ENCODE peak calls at places on chromosome 1, in eight cellular contexts. One of them, this sample, is unnamed. For H3K27me3, the result is how much of the 10 kb centered on the place peaks cover.

GRCh38 chr1:75614455-75615379 is 3.8 kb upstream of the SLC44A5 start:
- DNase-seq in Peyer's patch: no peak
- DNase-seq in esophagus squamous epithelium: no peak
- DNase-seq in IMR-90: peak
- DNase-seq in suprapubic skin: no peak
- DNase-seq in sigmoid colon: no peak
- DNase-seq in heart left ventricle: peak
- DNase-seq in ovary: peak
- DNase-seq in this sample: no peak

GRCh38 chr1:232726048-232726779 is 79.0 kb upstream of the MAP10 start:
- DNase-seq in Peyer's patch: no peak
- DNase-seq in esophagus squamous epithelium: no peak
- DNase-seq in IMR-90: peak
- DNase-seq in suprapubic skin: no peak
- DNase-seq in sigmoid colon: no peak
- DNase-seq in heart left ventricle: no peak
- DNase-seq in ovary: no peak
- DNase-seq in this sample: no peak

GRCh38 chr1:224499204-224499603 is 64.6 kb upstream of the WDR26 start:
- DNase-seq in Peyer's patch: no peak
- DNase-seq in esophagus squamous epithelium: no peak
- DNase-seq in IMR-90: no peak
- DNase-seq in suprapubic skin: no peak
- DNase-seq in sigmoid colon: no peak
- DNase-seq in heart left ventricle: no peak
- DNase-seq in ovary: no peak
- DNase-seq in this sample: no peak

GRCh38 chr1:236395780-236396664 is 1.9 kb downstream of the EDARADD start:
- DNase-seq in Peyer's patch: no peak
- DNase-seq in esophagus squamous epithelium: no peak
- DNase-seq in IMR-90: no peak
- DNase-seq in suprapubic skin: no peak
- DNase-seq in sigmoid colon: no peak
- DNase-seq in heart left ventricle: no peak
- DNase-seq in ovary: no peak
- DNase-seq in this sample: no peak

GRCh38 chr1:233114159-233114558 is 163.7 kb downstream of the NTPCR start:
- DNase-seq in Peyer's patch: no peak
- DNase-seq in esophagus squamous epithelium: no peak
- DNase-seq in IMR-90: peak
- DNase-seq in suprapubic skin: no peak
- DNase-seq in sigmoid colon: no peak
- DNase-seq in heart left ventricle: no peak
- DNase-seq in ovary: no peak
- DNase-seq in this sample: no peak

GRCh38 chr1:112267929-112268328 is 128.1 kb upstream of the CTTNBP2NL start:
- DNase-seq in Peyer's patch: no peak
- DNase-seq in esophagus squamous epithelium: no peak
- DNase-seq in IMR-90: no peak
- DNase-seq in suprapubic skin: no peak
- DNase-seq in sigmoid colon: peak
- DNase-seq in heart left ventricle: peak
- DNase-seq in ovary: peak
- DNase-seq in this sample: no peak

GRCh38 chr1:26387447-26387846 is 14.9 kb upstream of the ZNF683 start:
- DNase-seq in Peyer's patch: no peak
- DNase-seq in esophagus squamous epithelium: no peak
- DNase-seq in IMR-90: peak
- DNase-seq in suprapubic skin: no peak
- DNase-seq in sigmoid colon: no peak
- DNase-seq in heart left ventricle: no peak
- DNase-seq in ovary: no peak
- DNase-seq in this sample: no peak

GRCh38 chr1:158037876-158038359 is 44.5 kb downstream of the KIRREL1 start:
- DNase-seq in Peyer's patch: no peak
- DNase-seq in esophagus squamous epithelium: no peak
- DNase-seq in IMR-90: peak
- DNase-seq in suprapubic skin: no peak
- DNase-seq in sigmoid colon: no peak
- DNase-seq in heart left ventricle: peak
- DNase-seq in ovary: no peak
- DNase-seq in this sample: no peak

GRCh38 chr1:241848680-241849344 is 808 bp downstream of the EXO1 start:
- DNase-seq in Peyer's patch: no peak
- DNase-seq in esophagus squamous epithelium: no peak
- DNase-seq in IMR-90: no peak
- DNase-seq in suprapubic skin: no peak
- DNase-seq in sigmoid colon: no peak
- DNase-seq in heart left ventricle: no peak
- DNase-seq in ovary: no peak
- DNase-seq in this sample: no peak

GRCh38 chr1:40451238-40451585 is 936 bp downstream of the ZFP69B start:
- DNase-seq in Peyer's patch: no peak
- DNase-seq in esophagus squamous epithelium: no peak
- DNase-seq in IMR-90: no peak
- DNase-seq in suprapubic skin: no peak
- DNase-seq in sigmoid colon: no peak
- DNase-seq in heart left ventricle: no peak
- DNase-seq in ovary: no peak
- DNase-seq in this sample: no peak

GRCh38 chr1:215569987-215570824 is 3.1 kb downstream of the KCTD3 start:
- DNase-seq in Peyer's patch: no peak
- DNase-seq in esophagus squamous epithelium: no peak
- DNase-seq in IMR-90: peak
- DNase-seq in suprapubic skin: no peak
- DNase-seq in sigmoid colon: no peak
- DNase-seq in heart left ventricle: no peak
- DNase-seq in ovary: no peak
- DNase-seq in this sample: no peak

GRCh38 chr1:30523055-30524020 is 200.0 kb downstream of the MATN1 start:
- DNase-seq in Peyer's patch: no peak
- DNase-seq in esophagus squamous epithelium: no peak
- DNase-seq in IMR-90: peak
- DNase-seq in suprapubic skin: peak
- DNase-seq in sigmoid colon: no peak
- DNase-seq in heart left ventricle: peak
- DNase-seq in ovary: no peak
- DNase-seq in this sample: no peak

GRCh38 chr1:41368801-41369200 is 7.6 kb downstream of the FOXO6 start:
- DNase-seq in Peyer's patch: no peak
- DNase-seq in esophagus squamous epithelium: no peak
- DNase-seq in IMR-90: no peak
- DNase-seq in suprapubic skin: no peak
- DNase-seq in sigmoid colon: no peak
- DNase-seq in heart left ventricle: no peak
- DNase-seq in ovary: peak
- DNase-seq in this sample: no peak

GRCh38 chr1:50978852-50979781 is 9.1 kb downstream of the CDKN2C start:
- DNase-seq in Peyer's patch: peak
- DNase-seq in esophagus squamous epithelium: no peak
- DNase-seq in IMR-90: no peak
- DNase-seq in suprapubic skin: no peak
- DNase-seq in sigmoid colon: no peak
- DNase-seq in heart left ventricle: no peak
- DNase-seq in ovary: no peak
- DNase-seq in this sample: no peak

GRCh38 chr1:2594001-2594640 is 7.5 kb downstream of the PRXL2B start:
- DNase-seq in Peyer's patch: peak
- DNase-seq in esophagus squamous epithelium: no peak
- DNase-seq in IMR-90: no peak
- DNase-seq in suprapubic skin: peak
- DNase-seq in sigmoid colon: peak
- DNase-seq in heart left ventricle: peak
- DNase-seq in ovary: peak
- DNase-seq in this sample: no peak

GRCh38 chr1:8255712-8256111 is 62.2 kb upstream of the SLC45A1 start:
- DNase-seq in Peyer's patch: no peak
- DNase-seq in esophagus squamous epithelium: no peak
- DNase-seq in IMR-90: no peak
- DNase-seq in suprapubic skin: no peak
- DNase-seq in sigmoid colon: no peak
- DNase-seq in heart left ventricle: no peak
- DNase-seq in ovary: no peak
- DNase-seq in this sample: no peak

GRCh38 chr1:234047113-234047512 is 142.6 kb downstream of the SLC35F3 start:
- DNase-seq in Peyer's patch: no peak
- DNase-seq in esophagus squamous epithelium: no peak
- DNase-seq in IMR-90: no peak
- DNase-seq in suprapubic skin: no peak
- DNase-seq in sigmoid colon: no peak
- DNase-seq in heart left ventricle: no peak
- DNase-seq in ovary: no peak
- DNase-seq in this sample: no peak

GRCh38 chr1:58607391-58607790 is 30.3 kb upstream of the TACSTD2 start:
- DNase-seq in Peyer's patch: no peak
- DNase-seq in esophagus squamous epithelium: no peak
- DNase-seq in IMR-90: no peak
- DNase-seq in suprapubic skin: no peak
- DNase-seq in sigmoid colon: no peak
- DNase-seq in heart left ventricle: no peak
- DNase-seq in ovary: no peak
- DNase-seq in this sample: no peak

GRCh38 chr1:942864-943533 is 16.1 kb downstream of the NOC2L start:
- DNase-seq in Peyer's patch: no peak
- DNase-seq in esophagus squamous epithelium: no peak
- DNase-seq in IMR-90: peak
- DNase-seq in suprapubic skin: no peak
- DNase-seq in sigmoid colon: peak
- DNase-seq in heart left ventricle: peak
- DNase-seq in ovary: peak
- DNase-seq in this sample: no peak
- TF ChIP-seq POLR2A in Peyer's patch: no peak
- TF ChIP-seq POLR2A in esophagus squamous epithelium: peak
- TF ChIP-seq POLR2A in IMR-90: no peak
- TF ChIP-seq POLR2A in suprapubic skin: no peak
- TF ChIP-seq POLR2A in sigmoid colon: no peak
- TF ChIP-seq POLR2A in heart left ventricle: no peak
- TF ChIP-seq POLR2A in ovary: no peak
- TF ChIP-seq POLR2A in this sample: no peak

GRCh38 chr1:38135621-38136414 is 89.2 kb upstream of the POU3F1 start:
- DNase-seq in Peyer's patch: no peak
- DNase-seq in esophagus squamous epithelium: no peak
- DNase-seq in IMR-90: no peak
- DNase-seq in suprapubic skin: no peak
- DNase-seq in sigmoid colon: no peak
- DNase-seq in heart left ventricle: no peak
- DNase-seq in ovary: no peak
- DNase-seq in this sample: no peak
- H3K27me3 ChIP-seq in Peyer's patch: under half
- H3K27me3 ChIP-seq in esophagus squamous epithelium: under half
- H3K27me3 ChIP-seq in IMR-90: under half
- H3K27me3 ChIP-seq in suprapubic skin: half or more
- H3K27me3 ChIP-seq in sigmoid colon: under half
- H3K27me3 ChIP-seq in heart left ventricle: under half
- H3K27me3 ChIP-seq in ovary: under half
- H3K27me3 ChIP-seq in this sample: under half

DNA sequence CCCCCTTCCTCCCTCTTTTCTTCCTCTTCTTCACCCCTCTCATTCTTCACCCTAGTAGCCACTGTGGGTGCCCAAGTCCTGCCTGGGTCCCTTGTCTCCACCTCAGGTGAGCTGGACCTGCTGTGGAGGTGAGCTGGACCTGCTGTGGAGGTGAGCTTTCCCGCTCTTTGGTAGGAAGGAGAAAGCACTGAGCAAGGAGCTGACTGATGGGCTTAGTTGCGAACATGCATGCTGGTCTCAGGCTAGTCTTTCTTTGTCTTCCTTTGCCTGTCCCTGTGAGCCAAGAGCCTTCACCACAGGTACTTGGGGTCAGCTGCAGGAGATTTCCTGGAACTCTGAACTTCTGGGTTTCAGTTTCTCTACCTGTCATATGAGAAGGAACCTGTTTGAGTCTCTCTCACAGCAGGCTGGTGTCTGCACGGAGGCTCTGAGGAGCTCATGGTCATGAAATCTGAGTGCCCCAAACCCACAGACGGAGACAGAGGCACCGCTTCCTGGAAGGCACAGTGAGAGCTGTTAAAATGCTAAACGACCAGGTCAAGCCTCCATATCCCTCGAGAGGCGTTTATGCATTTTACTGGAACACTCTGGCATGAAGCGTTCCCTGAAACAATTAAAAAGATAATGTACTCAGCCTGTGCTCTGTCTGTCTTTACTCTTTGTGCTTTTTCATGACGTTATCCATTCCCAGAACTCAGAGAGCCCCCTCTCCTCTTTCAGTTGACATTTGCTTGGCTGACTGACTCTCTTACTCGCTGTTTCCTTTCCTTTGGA is 69.5 kb downstream of the RHOU start:
- DNase-seq in Peyer's patch: no peak
- DNase-seq in esophagus squamous epithelium: no peak
- DNase-seq in IMR-90: no peak
- DNase-seq in suprapubic skin: no peak
- DNase-seq in sigmoid colon: no peak
- DNase-seq in heart left ventricle: no peak
- DNase-seq in ovary: no peak
- DNase-seq in this sample: no peak
- TF ChIP-seq CTCF in Peyer's patch: no peak
- TF ChIP-seq CTCF in esophagus squamous epithelium: no peak
- TF ChIP-seq CTCF in IMR-90: no peak
- TF ChIP-seq CTCF in suprapubic skin: no peak
- TF ChIP-seq CTCF in sigmoid colon: no peak
- TF ChIP-seq CTCF in heart left ventricle: no peak
- TF ChIP-seq CTCF in ovary: no peak
- TF ChIP-seq CTCF in this sample: no peak

DNA sequence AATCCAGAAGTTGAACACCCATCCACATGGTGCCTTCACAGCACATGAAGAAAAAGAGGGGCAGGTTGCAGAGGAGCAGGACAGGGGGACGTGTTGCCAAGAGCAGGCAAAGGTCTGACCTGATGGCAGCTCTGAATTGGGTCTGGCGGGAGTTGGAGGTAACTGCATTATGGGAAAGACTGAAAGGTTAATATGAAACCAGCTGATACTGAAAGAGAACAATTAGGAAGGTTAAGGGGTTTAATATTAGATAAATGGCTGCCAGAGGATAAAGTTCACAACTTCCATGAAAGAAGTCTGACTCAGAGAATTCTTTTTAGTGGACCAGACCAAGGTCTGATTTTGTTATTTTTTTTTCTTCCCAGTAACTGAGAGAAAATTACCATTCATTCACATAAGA is 76.1 kb downstream of the CD58 start:
- DNase-seq in Peyer's patch: no peak
- DNase-seq in esophagus squamous epithelium: no peak
- DNase-seq in IMR-90: no peak
- DNase-seq in suprapubic skin: no peak
- DNase-seq in sigmoid colon: no peak
- DNase-seq in heart left ventricle: no peak
- DNase-seq in ovary: no peak
- DNase-seq in this sample: no peak
- TF ChIP-seq POLR2A in Peyer's patch: no peak
- TF ChIP-seq POLR2A in esophagus squamous epithelium: no peak
- TF ChIP-seq POLR2A in IMR-90: no peak
- TF ChIP-seq POLR2A in suprapubic skin: no peak
- TF ChIP-seq POLR2A in sigmoid colon: no peak
- TF ChIP-seq POLR2A in heart left ventricle: no peak
- TF ChIP-seq POLR2A in ovary: no peak
- TF ChIP-seq POLR2A in this sample: no peak